ENCODE peak calls at places on chromosome 6, in nine cellular contexts. Z, J, W, F, O, B, M, G and Q are unnamed samples.

GRCh38 chr6:118709859-118710350 is 58.5 kb upstream of the CEP85L start:
- DNase-seq in Z (no peak), J (no peak), W (no peak), F (peak; percentile 66), O (peak; percentile 61), B (no peak), M (peak; percentile 55), G (no peak), Q (peak; percentile 88)

GRCh38 chr6:159806021-159806458 is 6.0 kb downstream of the PNLDC1 start:
- DNase-seq in Z (no peak), J (no peak), W (no peak), F (no peak), O (no peak), B (no peak), M (peak; percentile 9), G (no peak), Q (no peak)

GRCh38 chr6:90545450-90545849 is 41.4 kb downstream of the MAP3K7 start:
- DNase-seq in Z (no peak), J (no peak), W (no peak), F (no peak), O (no peak), B (no peak), M (no peak), G (no peak), Q (no peak)

GRCh38 chr6:95280690-95281273 is 296.6 kb upstream of the MANEA start:
- DNase-seq in Z (peak; percentile 21), J (no peak), W (no peak), F (no peak), O (no peak), B (no peak), M (no peak), G (no peak), Q (no peak)

GRCh38 chr6:106807946-106808611 is 166.4 kb downstream of the CD24 start:
- DNase-seq in Z (no peak), J (no peak), W (no peak), F (no peak), O (no peak), B (no peak), M (no peak), G (no peak), Q (no peak)

GRCh38 chr6:149075616-149076354 is 241.7 kb upstream of the TAB2 start:
- DNase-seq in Z (no peak), J (no peak), W (no peak), F (no peak), O (no peak), B (no peak), M (peak; percentile 24), G (no peak), Q (peak; percentile 51)

GRCh38 chr6:145199961-145200360 is 535.4 kb downstream of the EPM2A start:
- DNase-seq in Z (no peak), J (no peak), W (no peak), F (no peak), O (no peak), B (no peak), M (peak; percentile 11), G (no peak), Q (no peak)

GRCh38 chr6:139706949-139707348 is 332.5 kb upstream of the CITED2 start:
- DNase-seq in Z (no peak), J (no peak), W (no peak), F (no peak), O (no peak), B (no peak), M (no peak), G (no peak), Q (no peak)

GRCh38 chr6:22353036-22353560 is 56.3 kb upstream of the PRL start:
- DNase-seq in Z (no peak), J (no peak), W (no peak), F (no peak), O (no peak), B (no peak), M (no peak), G (no peak), Q (no peak)

GRCh38 chr6:71810880-71811279 is 75.5 kb upstream of the RIMS1 start:
- DNase-seq in Z (no peak), J (no peak), W (no peak), F (no peak), O (no peak), B (no peak), M (no peak), G (no peak), Q (no peak)

GRCh38 chr6:77038801-77039200 is 424.5 kb downstream of the HTR1B start:
- DNase-seq in Z (no peak), J (no peak), W (no peak), F (no peak), O (no peak), B (no peak), M (peak; percentile 60), G (no peak), Q (no peak)

GRCh38 chr6:125780540-125781306 is 10.0 kb upstream of the NCOA7 start:
- DNase-seq in Z (peak; percentile 78), J (peak; percentile 30), W (peak; percentile 29), F (peak; percentile 55), O (peak; percentile 27), B (peak; percentile 51), M (peak; percentile 83), G (no peak), Q (peak; percentile 61)

GRCh38 chr6:13924949-13925881 is at the start of gene RNF182:
- DNase-seq in Z (no peak), J (peak; percentile 26), W (no peak), F (peak; percentile 49), O (no peak), B (no peak), M (no peak), G (no peak), Q (peak; percentile 59)

GRCh38 chr6:112563368-112563767 is 216.2 kb downstream of the RFPL4B start:
- DNase-seq in Z (no peak), J (no peak), W (no peak), F (no peak), O (no peak), B (no peak), M (peak; percentile 69), G (no peak), Q (no peak)

GRCh38 chr6:129497591-129498555 is 212.1 kb downstream of the ARHGAP18 start:
- DNase-seq in Z (no peak), J (no peak), W (no peak), F (no peak), O (no peak), B (no peak), M (peak; percentile 48), G (no peak), Q (no peak)